ENCODE peak calls at places on chromosome 14, in seven cellular contexts. G is IMR-90, V is fibroblast of the aortic adventitia, M is breast epithelium, J is fibroblast of lung, D is pancreas, A is GM12865. P is an unnamed sample.

GRCh38 chr14:95319312-95320075 is at the start of gene CLMN:
- DNase-seq in A (peak), V (peak), M (no peak), D (peak), J (peak), G (peak), P (peak)

GRCh38 chr14:33842299-33842698 is 108.6 kb downstream of the EGLN3 start:
- DNase-seq in M (no peak), G (no peak), V (no peak), J (peak), D (no peak), A (no peak), P (no peak)

GRCh38 chr14:64614992-64615391 is 65.2 kb downstream of the PPP1R36 start:
- DNase-seq in V (no peak), G (no peak), D (no peak), M (no peak), A (no peak), J (no peak), P (no peak)

GRCh38 chr14:105533391-105533790 is 7.0 kb downstream of the TMEM121 start:
- DNase-seq in V (no peak), M (no peak), D (no peak), G (no peak), J (no peak), A (no peak), P (no peak)

GRCh38 chr14:46487582-46488350 is 163.8 kb downstream of the RPL10L start:
- DNase-seq in M (no peak), D (no peak), J (no peak), V (no peak), A (no peak), G (no peak), P (no peak)

GRCh38 chr14:92397140-92397815 is 74.3 kb downstream of the SLC24A4 start:
- DNase-seq in J (peak), D (no peak), G (peak), A (no peak), V (peak), M (no peak), P (peak)

GRCh38 chr14:101191086-101191881 is 287.8 kb upstream of the RTL1 start:
- DNase-seq in J (no peak), A (no peak), V (no peak), G (no peak), D (no peak), M (peak), P (no peak)

GRCh38 chr14:70601162-70601561 is 707 bp upstream of the MED6 start:
- DNase-seq in M (no peak), G (peak), J (peak), D (no peak), A (no peak), V (peak), P (peak)

GRCh38 chr14:98175436-98175835 is 1096.6 kb downstream of the BCL11B start:
- DNase-seq in V (no peak), M (no peak), D (no peak), G (no peak), J (no peak), A (no peak), P (no peak)

GRCh38 chr14:41718477-41719166 is 111.9 kb downstream of the LRFN5 start:
- DNase-seq in J (peak), G (no peak), V (no peak), D (no peak), M (no peak), A (no peak), P (no peak)

GRCh38 chr14:59261334-59261733 is 72.9 kb downstream of the DAAM1 start:
- DNase-seq in J (no peak), D (no peak), G (no peak), V (no peak), A (no peak), M (no peak), P (no peak)

GRCh38 chr14:77053046-77053841 is 24.7 kb upstream of the IRF2BPL start:
- DNase-seq in A (peak), J (peak), G (peak), M (no peak), D (peak), V (peak), P (peak)

GRCh38 chr14:51394391-51394790 is 154.3 kb downstream of the TMX1 start:
- DNase-seq in G (peak), D (no peak), V (peak), M (no peak), A (no peak), J (peak), P (peak)

GRCh38 chr14:104293231-104293841 is 154.9 kb downstream of the KIF26A start:
- DNase-seq in G (no peak), J (no peak), V (no peak), A (no peak), D (peak), M (peak), P (no peak)

GRCh38 chr14:100979780-100980179 is 76.3 kb upstream of the RTL1 start:
- DNase-seq in G (peak), D (no peak), A (no peak), M (no peak), V (peak), J (peak), P (peak)

GRCh38 chr14:89956294-89957009 is 725 bp downstream of the TDP1 start:
- DNase-seq in V (peak), G (peak), M (peak), A (peak), D (peak), J (peak), P (peak)

GRCh38 chr14:104977008-104977680 is 1.0 kb downstream of the AHNAK2 start:
- DNase-seq in V (no peak), J (no peak), A (no peak), D (no peak), G (no peak), M (no peak), P (no peak)

GRCh38 chr14:104659764-104660523 is 29.5 kb upstream of the INF2 start:
- DNase-seq in D (no peak), M (no peak), G (peak), V (no peak), A (peak), J (no peak), P (no peak)

GRCh38 chr14:75299064-75299463 is 20.4 kb downstream of the FOS start:
- DNase-seq in G (no peak), V (peak), M (no peak), A (no peak), J (peak), D (no peak), P (peak)

GRCh38 chr14:72463291-72463866 is 430.5 kb downstream of the DPF3 start:
- DNase-seq in M (no peak), J (peak), V (no peak), A (no peak), G (peak), D (no peak), P (peak)

GRCh38 chr14:91265404-91265803 is 20.9 kb upstream of the GPR68 start:
- DNase-seq in A (no peak), M (no peak), D (no peak), V (no peak), G (no peak), J (no peak), P (no peak)

GRCh38 chr14:59251811-59252771 is 63.6 kb downstream of the DAAM1 start:
- DNase-seq in M (no peak), D (no peak), A (no peak), V (peak), J (peak), G (peak), P (peak)

GRCh38 chr14:65222434-65222833 is 120.1 kb upstream of the MAX start:
- DNase-seq in J (peak), D (peak), M (no peak), G (peak), A (peak), V (peak), P (peak)

GRCh38 chr14:49621114-49621881 is 699 bp downstream of the MGAT2 start:
- DNase-seq in J (peak), M (peak), D (peak), G (peak), V (peak), A (peak), P (peak)

GRCh38 chr14:21044106-21044618 is 2.0 kb downstream of the RNASE7 start:
- DNase-seq in V (no peak), M (no peak), D (no peak), A (no peak), J (no peak), G (no peak), P (no peak)

GRCh38 chr14:58492044-58492443 is 64.5 kb downstream of the KIAA0586 start:
- DNase-seq in A (no peak), D (no peak), J (no peak), M (no peak), G (no peak), V (no peak), P (no peak)

GRCh38 chr14:52313903-52314481 is at the start of gene PTGER2:
- DNase-seq in D (peak), J (peak), V (peak), A (peak), G (peak), M (peak), P (peak)

GRCh38 chr14:51442513-51443175 is 202.6 kb downstream of the TMX1 start:
- DNase-seq in V (peak), G (peak), J (peak), D (no peak), M (no peak), A (no peak), P (peak)

GRCh38 chr14:51657762-51658161 is 6.1 kb downstream of the FRMD6 start:
- DNase-seq in V (no peak), M (no peak), G (peak), J (peak), D (no peak), A (no peak), P (peak)

GRCh38 chr14:85572845-85573244 is 42.9 kb downstream of the FLRT2 start:
- DNase-seq in M (no peak), J (peak), V (peak), A (no peak), D (no peak), G (peak), P (peak)

GRCh38 chr14:60652674-60653387 is 3.6 kb upstream of the SIX1 start:
- DNase-seq in G (peak), D (no peak), A (no peak), V (no peak), M (no peak), J (no peak), P (no peak)

DNA sequence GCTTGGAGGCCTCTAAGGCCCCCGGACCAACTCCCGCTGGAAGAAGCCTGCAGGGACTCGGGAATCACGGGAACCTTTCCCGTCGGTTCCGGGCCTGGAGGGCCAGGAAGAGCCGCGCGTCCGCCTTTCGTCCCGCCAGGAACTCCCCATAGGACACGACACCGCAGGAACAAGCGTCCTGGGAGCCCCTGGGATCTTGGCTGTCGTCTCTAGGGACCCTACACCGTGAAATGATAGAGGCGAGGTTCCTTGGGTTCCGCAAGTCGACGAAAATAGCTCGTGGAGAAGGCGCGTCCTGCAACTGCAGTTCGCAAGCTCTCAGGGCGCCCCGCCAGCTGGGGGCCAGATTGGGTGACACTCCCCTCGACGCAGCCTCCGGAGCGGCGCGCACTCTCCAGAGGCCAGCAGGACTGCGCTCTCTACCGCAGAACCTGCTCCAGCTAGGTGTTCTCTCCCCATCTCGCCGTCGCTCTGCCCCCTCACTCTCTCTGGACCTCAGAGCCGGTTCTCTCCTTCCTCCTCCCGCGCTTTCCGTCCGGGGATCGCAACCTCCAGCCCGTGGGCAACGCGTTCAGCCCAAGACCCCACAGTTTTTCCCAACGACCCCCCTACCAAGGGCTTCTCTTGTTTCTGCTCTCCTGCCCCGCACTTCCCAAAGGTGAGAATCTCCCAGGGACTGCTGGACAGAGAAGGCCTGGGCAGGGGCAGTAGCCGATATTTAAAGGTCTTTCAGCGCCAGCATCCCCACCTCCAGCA is 776 bp downstream of the BMP4 start:
- DNase-seq in M (no peak), D (peak), V (peak), J (peak), G (no peak), A (peak), P (no peak)
- H3K4me3 ChIP-seq in M (peak), D (peak), V (peak), J (peak), G (peak), A (peak), P (peak)

GRCh38 chr14:61694039-61694438 is 1.3 kb upstream of the HIF1A start:
- DNase-seq in D (no peak), G (no peak), M (no peak), V (no peak), A (no peak), J (no peak), P (no peak)

GRCh38 chr14:61696753-61697318 is 1.5 kb downstream of the HIF1A start:
- DNase-seq in M (no peak), J (no peak), A (peak), G (no peak), D (no peak), V (peak), P (peak)

GRCh38 chr14:61698216-61698980 is 3.1 kb downstream of the HIF1A start:
- DNase-seq in M (no peak), G (no peak), D (no peak), V (peak), J (no peak), A (peak), P (peak)

GRCh38 chr14:61695695-61696527 is 598 bp downstream of the HIF1A start:
- DNase-seq in D (peak), M (peak), A (peak), V (peak), G (peak), J (peak), P (peak)

DNA sequence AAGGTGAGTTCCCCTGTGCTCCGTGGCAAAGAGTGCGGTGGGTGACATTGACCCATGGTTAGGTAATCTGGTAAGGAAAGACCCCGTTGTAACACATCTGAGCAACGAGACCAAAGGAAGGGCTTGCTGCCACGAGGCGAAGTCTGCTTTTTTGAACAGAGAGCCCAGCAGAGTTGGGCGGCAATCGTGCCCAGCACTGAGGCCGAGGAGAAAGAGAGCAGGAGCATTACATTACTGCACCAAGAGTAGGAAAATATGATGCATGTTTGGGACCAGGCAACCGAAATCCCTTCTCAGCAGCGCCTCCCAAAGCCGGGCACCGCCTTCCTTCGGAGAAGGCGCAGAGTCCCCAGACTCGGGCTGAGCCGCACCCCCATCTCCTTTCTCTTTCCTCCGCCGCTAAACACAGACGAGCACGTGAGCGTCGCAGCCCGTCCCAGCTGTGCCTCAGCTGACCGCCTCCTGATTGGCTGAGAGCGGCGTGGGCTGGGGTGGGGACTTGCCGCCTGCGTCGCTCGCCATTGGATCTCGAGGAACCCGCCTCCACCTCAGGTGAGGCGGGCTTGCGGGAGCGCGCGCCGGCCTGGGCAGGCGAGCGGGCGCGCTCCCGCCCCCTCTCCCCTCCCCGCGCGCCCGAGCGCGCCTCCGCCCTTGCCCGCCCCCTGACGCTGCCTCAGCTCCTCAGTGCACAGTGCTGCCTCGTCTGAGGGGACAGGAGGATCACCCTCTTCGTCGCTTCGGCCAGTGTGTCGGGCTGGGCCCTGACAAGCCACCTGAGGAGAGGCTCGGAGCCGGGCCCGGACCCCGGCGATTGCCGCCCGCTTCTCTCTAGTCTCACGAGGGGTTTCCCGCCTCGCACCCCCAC is at the start of gene HIF1A:
- DNase-seq in J (peak), M (peak), A (peak), G (peak), V (peak), D (peak), P (peak)
- TF ChIP-seq CTCF in J (peak), M (no peak), A (no peak), G (peak), V (peak), D (no peak), P (peak)

DNA sequence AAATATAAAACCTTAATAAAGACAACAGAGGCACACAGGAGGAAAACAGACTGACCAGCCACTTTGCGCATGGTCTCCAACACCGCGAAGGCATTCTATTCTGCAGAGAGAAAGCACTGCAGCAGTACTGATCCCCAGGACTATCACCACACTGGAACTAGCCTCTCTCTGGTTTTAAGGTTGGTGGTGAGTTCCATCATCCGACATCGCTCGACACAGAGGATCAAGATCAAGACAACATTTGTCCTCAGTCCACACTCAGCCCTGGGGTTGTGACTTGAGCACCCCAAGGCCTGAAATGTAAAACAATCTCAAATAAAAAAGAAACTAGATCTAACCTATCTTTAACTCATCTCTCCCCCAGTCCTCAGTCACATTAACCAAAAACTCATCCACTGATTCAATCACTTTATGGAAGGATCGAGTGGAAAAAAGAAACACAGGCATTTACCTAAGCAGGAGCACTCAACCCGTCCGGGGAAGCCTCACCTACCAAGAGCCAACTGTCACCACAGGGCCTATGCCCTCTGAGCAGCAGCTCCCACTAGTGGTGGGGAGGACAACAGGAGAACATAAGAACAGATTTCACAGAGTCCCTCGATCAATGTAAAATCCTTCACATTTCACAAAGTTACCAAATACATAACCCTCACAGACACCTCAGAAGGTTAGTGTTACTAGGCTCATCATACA is 17.7 kb downstream of the STXBP6 start:
- DNase-seq in D (no peak), M (no peak), J (no peak), V (no peak), A (peak), G (no peak), P (no peak)
- H3K4me3 ChIP-seq in D (no peak), M (no peak), J (no peak), V (no peak), A (no peak), G (no peak), P (no peak)

DNA sequence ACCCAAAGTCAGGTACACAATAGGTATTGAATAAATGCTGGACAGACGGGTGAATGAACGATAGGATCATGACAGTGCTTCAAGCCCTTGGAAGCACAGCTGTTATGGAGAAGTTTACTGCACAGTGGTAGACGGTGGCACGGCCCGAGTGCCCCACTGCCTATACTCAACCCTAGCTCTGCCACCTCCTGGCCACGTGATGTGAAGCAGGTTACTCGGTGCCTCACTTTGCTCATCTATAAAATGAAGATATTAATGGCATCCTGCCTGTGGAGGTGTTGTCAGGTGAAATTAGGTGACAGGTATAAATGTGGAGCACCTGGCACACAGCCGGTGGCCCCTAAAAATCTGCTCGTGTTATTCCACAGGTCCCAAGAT is 5.8 kb downstream of the ASB2 start:
- DNase-seq in V (no peak), M (no peak), G (no peak), D (peak), A (peak), J (no peak), P (no peak)
- TF ChIP-seq CTCF in V (peak), M (peak), G (peak), D (peak), A (peak), J (no peak), P (peak)

GRCh38 chr14:56117765-56118610 is at the start of gene PELI2:
- DNase-seq in J (peak), A (peak), M (peak), D (peak), V (peak), G (peak), P (peak)

GRCh38 chr14:56120091-56120632 is 2.0 kb downstream of the PELI2 start:
- DNase-seq in G (peak), D (no peak), M (no peak), A (no peak), V (peak), J (no peak), P (peak)

GRCh38 chr14:56118611-56119181 is 485 bp downstream of the PELI2 start:
- DNase-seq in D (peak), M (no peak), G (no peak), V (no peak), J (no peak), A (no peak), P (peak)

GRCh38 chr14:56121786-56122185 is 3.6 kb downstream of the PELI2 start:
- DNase-seq in A (no peak), D (no peak), J (no peak), M (no peak), G (peak), V (no peak), P (peak)

GRCh38 chr14:56119221-56119967 is 1.2 kb downstream of the PELI2 start:
- DNase-seq in G (peak), J (peak), V (peak), M (no peak), D (peak), A (peak), P (peak)
- H3K4me3 ChIP-seq in G (peak), J (peak), V (peak), M (peak), D (peak), A (peak), P (peak)

GRCh38 chr14:39467889-39468524 is 35.8 kb upstream of the FBXO33 start:
- DNase-seq in J (peak), V (peak), M (no peak), A (peak), D (no peak), G (peak), P (peak)
- TF ChIP-seq CTCF in J (peak), V (peak), M (no peak), A (peak), D (no peak), G (peak), P (peak)